ENCODE peak calls at places on chromosomes 4 and X, in four cellular contexts. P is occipital lobe, E is NCI-H2081, X is NCI-H1105. D is an unnamed sample.

GRCh38 chr4:21457086-21457840 is 491.3 kb downstream of the KCNIP4 start:
- DNase-seq in P (no peak), E (no peak), X (no peak), D (no peak)

GRCh38 chr4:86181585-86181984 is 178.3 kb downstream of the MAPK10 start:
- DNase-seq in P (no peak), E (no peak), X (no peak), D (no peak)

GRCh38 chr4:21451032-21451431 is 497.5 kb downstream of the KCNIP4 start:
- DNase-seq in P (no peak), E (no peak), X (no peak), D (no peak)

GRCh38 chr4:179595671-179596410 is 2153.6 kb upstream of the AGA start:
- DNase-seq in P (no peak), E (no peak), X (no peak), D (no peak)

GRCh38 chr4:20252656-20253271 is 1.1 kb downstream of the SLIT2 start:
- DNase-seq in P (no peak), E (peak; percentile 22), X (no peak), D (peak; percentile 13)

GRCh38 chrX:121894756-121895155 is 847.3 kb downstream of the GLUD2 start:
- DNase-seq in P (no peak), E (no peak), X (no peak), D (no peak)

GRCh38 chr4:102754044-102754443 is 6.7 kb downstream of the MANBA start:
- DNase-seq in P (no peak), E (no peak), X (no peak), D (no peak)

GRCh38 chr4:113555868-113556267 is 205.7 kb downstream of the CAMK2D start:
- DNase-seq in P (no peak), E (no peak), X (no peak), D (no peak)

GRCh38 chr4:67584496-67584895 is 26.0 kb downstream of the STAP1 start:
- DNase-seq in P (no peak), E (no peak), X (no peak), D (no peak)

GRCh38 chrX:858542-859078 is 228.0 kb downstream of the SHOX start:
- DNase-seq in P (no peak), E (no peak), X (no peak), D (no peak)

GRCh38 chr4:31793907-31794306 is 1073.7 kb downstream of the PCDH7 start:
- DNase-seq in P (no peak), E (no peak), X (no peak), D (no peak)

GRCh38 chr4:76203541-76203940 is 10.1 kb downstream of the SCARB2 start:
- DNase-seq in P (no peak), E (no peak), X (no peak), D (no peak)

GRCh38 chrX:69362889-69363288 is 141.2 kb upstream of the NALF2 start:
- DNase-seq in P (no peak), E (no peak), X (no peak), D (no peak)

GRCh38 chr4:54225671-54226398 is 3.3 kb upstream of the PDGFRA start:
- DNase-seq in P (no peak), E (no peak), X (no peak), D (peak; percentile 14)

GRCh38 chr4:125315571-125316390 is 1.0 kb downstream of the FAT4 start:
- DNase-seq in P (peak; percentile 20), E (peak; percentile 27), X (peak; percentile 17), D (peak; percentile 70)

GRCh38 chr4:78528327-78528726 is 23.2 kb upstream of the ANXA3 start:
- DNase-seq in P (no peak), E (no peak), X (no peak), D (no peak)

GRCh38 chrX:50073601-50074000 is 127.2 kb downstream of the AKAP4 start:
- DNase-seq in P (no peak), E (no peak), X (no peak), D (no peak)

GRCh38 chr4:44652002-44652401 is 577 bp upstream of the YIPF7 start:
- DNase-seq in P (no peak), E (no peak), X (no peak), D (no peak)

GRCh38 chr4:11505225-11505971 is 76.7 kb upstream of the HS3ST1 start:
- DNase-seq in P (no peak), E (peak; percentile 25), X (no peak), D (peak; percentile 95)

GRCh38 chr4:80006935-80007744 is 65.9 kb downstream of the ANTXR2 start:
- DNase-seq in P (no peak), E (no peak), X (no peak), D (peak; percentile 48)

GRCh38 chrX:16103625-16104024 is 19.7 kb upstream of the GRPR start:
- DNase-seq in P (no peak), E (no peak), X (no peak), D (no peak)

GRCh38 chr4:176778063-176778462 is 14.7 kb downstream of the VEGFC start:
- DNase-seq in P (no peak), E (no peak), X (no peak), D (peak; percentile 82)

GRCh38 chr4:37461801-37462200 is 217.3 kb downstream of the NWD2 start:
- DNase-seq in P (no peak), E (no peak), X (no peak), D (no peak)

GRCh38 chr4:46844325-46844917 is 64.6 kb downstream of the COX7B2 start:
- DNase-seq in P (no peak), E (peak; percentile 82), X (peak; percentile 52), D (peak; percentile 77)

GRCh38 chr4:7325541-7325940 is 109.2 kb downstream of the PSAPL1 start:
- DNase-seq in P (no peak), E (no peak), X (no peak), D (no peak)

GRCh38 chr4:103718993-103719319 is 829 bp downstream of the TACR3 start:
- DNase-seq in P (no peak), E (no peak), X (no peak), D (no peak)